ENCODE peak calls at places on chromosomes 16 and 17, in four cellular contexts. K is glutamatergic neuron, E is germinal center, M is HEK293T. T is an unnamed sample.

GRCh38 chr16:85334718-85335583 is 222.7 kb upstream of the CIBAR2 start:
- DNase-seq in M (no peak), K (no peak), E (no peak), T (no peak)

GRCh38 chr17:73957564-73957963 is 245.9 kb upstream of the RPL38 start:
- DNase-seq in M (no peak), E (no peak), K (no peak), T (peak; percentile 70)

GRCh38 chr16:3578610-3579551 is 1.7 kb upstream of the NLRC3 start:
- DNase-seq in M (no peak), E (peak; percentile 56), K (no peak), T (no peak)

GRCh38 chr16:35690413-35690812 is 2231.0 kb downstream of the TP53TG3F start:
- DNase-seq in E (no peak), M (no peak), K (no peak), T (no peak)

GRCh38 chr16:2429771-2430663 is 770 bp downstream of the CCNF start:
- DNase-seq in E (peak; percentile 19), M (peak; percentile 33), K (peak; percentile 35), T (no peak)

GRCh38 chr17:61474235-61474927 is 22.2 kb downstream of the TBX4 start:
- DNase-seq in E (no peak), M (no peak), K (no peak), T (no peak)

GRCh38 chr17:14515015-14515414 is 214.1 kb downstream of the HS3ST3B1 start:
- DNase-seq in E (no peak), M (no peak), K (no peak), T (no peak)

GRCh38 chr16:24728891-24729242 is 584 bp upstream of the TNRC6A start:
- DNase-seq in K (no peak), M (no peak), E (no peak), T (no peak)

GRCh38 chr17:67478266-67479118 is 101.4 kb downstream of the PITPNC1 start:
- DNase-seq in E (no peak), M (no peak), K (no peak), T (no peak)